ENCODE peak calls at places on chromosomes 16 and 17, in nine cellular contexts. F, Q, D, Z, V, I, M, J and C are unnamed samples.

GRCh38 chr17:8741366-8741765 is 3.3 kb downstream of the CCDC42 start:
- DNase-seq in D (no peak), I (peak), V (no peak), Q (no peak), M (no peak), J (no peak), Z (no peak), F (no peak), C (no peak)

GRCh38 chr17:17134952-17135340 is 71.2 kb downstream of the PLD6 start:
- DNase-seq in F (no peak), I (no peak), Z (peak), M (no peak), Q (no peak), D (no peak), V (no peak), J (no peak), C (no peak)

GRCh38 chr16:50861926-50862325 is 120.0 kb downstream of the CYLD start:
- DNase-seq in V (peak), M (no peak), J (peak), Z (no peak), I (no peak), Q (peak), F (peak), D (peak), C (peak)

GRCh38 chr17:29149431-29150064 is 30.6 kb downstream of the MYO18A start:
- DNase-seq in Z (no peak), I (no peak), M (peak), V (no peak), J (peak), Q (peak), D (peak), F (no peak), C (no peak)

GRCh38 chr16:87560428-87561199 is 41.7 kb upstream of the JPH3 start:
- DNase-seq in V (peak), Z (peak), I (peak), D (no peak), Q (peak), J (peak), M (peak), F (no peak), C (no peak)

GRCh38 chr16:22694887-22695382 is 119.0 kb upstream of the HS3ST2 start:
- DNase-seq in F (peak), I (no peak), M (no peak), J (peak), Q (peak), V (no peak), D (peak), Z (no peak), C (peak)

GRCh38 chr17:39404542-39405378 is 3.3 kb upstream of the FBXL20 start:
- DNase-seq in Q (peak), Z (no peak), F (peak), J (peak), D (peak), M (peak), V (peak), I (no peak), C (peak)

GRCh38 chr17:44591223-44591622 is 33.9 kb downstream of the FZD2 start:
- DNase-seq in D (no peak), J (peak), Z (no peak), V (no peak), I (no peak), F (no peak), M (no peak), Q (peak), C (no peak)

GRCh38 chr16:534089-534635 is 6.7 kb downstream of the CAPN15 start:
- DNase-seq in M (no peak), Z (no peak), V (no peak), J (no peak), F (no peak), Q (no peak), I (peak), D (no peak), C (no peak)

GRCh38 chr17:49991409-49991808 is 3.6 kb downstream of the DLX3 start:
- DNase-seq in I (peak), V (no peak), Z (no peak), J (no peak), M (no peak), Q (no peak), D (no peak), F (no peak), C (no peak)

GRCh38 chr17:42512246-42512645 is 23.8 kb upstream of the NAGLU start:
- DNase-seq in Z (no peak), Q (no peak), I (no peak), J (no peak), F (no peak), D (no peak), V (no peak), M (no peak), C (no peak)

GRCh38 chr17:13869301-13869700 is 200.0 kb upstream of the COX10 start:
- DNase-seq in V (no peak), Z (no peak), I (no peak), Q (no peak), M (no peak), F (no peak), J (no peak), D (no peak), C (no peak)

GRCh38 chr17:13862341-13862740 is 207.0 kb upstream of the COX10 start:
- DNase-seq in F (no peak), Z (no peak), D (no peak), M (no peak), V (no peak), I (no peak), Q (no peak), J (no peak), C (no peak)

GRCh38 chr17:13865650-13866049 is 203.7 kb upstream of the COX10 start:
- DNase-seq in V (no peak), M (peak), Q (no peak), J (no peak), F (no peak), Z (no peak), D (no peak), I (no peak), C (no peak)

GRCh38 chr17:13864551-13864950 is 204.8 kb upstream of the COX10 start:
- DNase-seq in F (peak), Q (peak), Z (no peak), I (no peak), J (peak), V (no peak), D (no peak), M (no peak), C (peak)
- TF ChIP-seq CTCF in F (no peak), Q (no peak), Z (no peak), I (no peak), J (no peak), V (no peak), D (no peak), M (no peak), C (no peak)

GRCh38 chr17:9768381-9768934 is 22.9 kb downstream of the DHRS7C start:
- DNase-seq in F (peak), M (peak), J (peak), Z (no peak), Q (peak), D (peak), I (no peak), V (peak), C (no peak)
- TF ChIP-seq CTCF in F (peak), M (peak), J (no peak), Z (peak), Q (peak), D (peak), I (peak), V (peak), C (no peak)

DNA sequence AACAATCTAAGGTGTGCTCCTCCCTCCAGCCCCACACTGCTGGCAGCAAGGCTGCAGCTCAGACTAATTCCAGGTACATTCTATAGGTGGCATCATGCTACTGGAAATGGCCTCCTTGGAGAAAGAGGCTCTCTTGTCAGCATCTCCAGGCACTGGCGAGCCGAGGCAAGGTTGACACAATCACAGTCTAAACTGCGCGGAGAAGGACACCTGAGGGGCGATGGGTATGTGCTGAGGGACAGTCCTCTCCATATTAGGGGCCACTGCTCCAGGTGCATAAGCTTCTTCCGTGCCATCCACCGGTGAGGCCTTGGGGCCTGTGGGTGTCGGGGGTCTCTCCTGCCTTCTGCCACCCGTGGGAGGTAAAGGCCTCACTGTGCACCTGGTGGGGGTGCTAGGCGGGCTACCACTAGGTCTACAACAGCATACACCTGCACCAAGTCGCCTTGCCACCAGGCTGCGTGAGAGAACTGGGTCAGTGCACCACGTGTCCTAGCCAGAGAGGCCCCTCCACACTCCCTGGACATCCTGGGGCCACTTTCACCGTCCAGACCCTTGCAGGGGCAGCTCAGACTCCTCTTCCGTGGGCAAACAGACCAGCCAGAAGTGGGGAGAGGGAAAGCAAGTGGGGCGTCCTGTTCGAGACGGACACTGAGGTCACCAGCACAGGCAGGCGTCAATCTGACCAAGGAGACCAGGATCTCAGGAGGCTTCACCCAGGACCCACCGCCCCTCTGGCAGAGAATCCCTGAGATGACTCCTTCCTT is 12.1 kb upstream of the CBX8 start:
- DNase-seq in Z (no peak), V (peak), F (no peak), I (peak), M (peak), Q (no peak), J (peak), D (peak), C (no peak)
- TF ChIP-seq CTCF in Z (no peak), V (peak), F (no peak), I (peak), M (peak), Q (no peak), J (peak), D (peak), C (no peak)

GRCh38 chr17:35242158-35242804 is 591 bp upstream of the SLFN5 start:
- DNase-seq in Z (peak), J (peak), D (peak), M (peak), Q (peak), I (peak), F (peak), V (peak), C (no peak)
- TF ChIP-seq CTCF in Z (no peak), J (peak), D (peak), M (peak), Q (peak), I (peak), F (peak), V (no peak), C (peak)

GRCh38 chr16:4477966-4478365 is 1.8 kb downstream of the HMOX2 start:
- DNase-seq in D (peak), V (no peak), F (peak), J (peak), I (no peak), Z (no peak), Q (peak), M (no peak), C (no peak)
- TF ChIP-seq CTCF in D (no peak), V (no peak), F (peak), J (peak), I (peak), Z (no peak), Q (peak), M (no peak), C (peak)